ENCODE peak calls at places on chromosomes 5 and 9, in five cellular contexts. G, Z, T, H and N are unnamed samples.

GRCh38 chr5:116137544-116138378 is 52.9 kb downstream of the COMMD10 start:
- DNase-seq in G (peak), Z (peak), T (no peak), H (peak), N (no peak)

GRCh38 chr5:71767661-71768060 is 48.6 kb downstream of the CARTPT start:
- DNase-seq in G (no peak), Z (no peak), T (no peak), H (no peak), N (no peak)

GRCh38 chr5:171162602-171163001 is 146.4 kb upstream of the TLX3 start:
- DNase-seq in G (peak), Z (peak), T (peak), H (peak), N (peak)

GRCh38 chr9:115717298-115717697 is 436.3 kb upstream of the PAPPA start:
- DNase-seq in G (no peak), Z (no peak), T (no peak), H (no peak), N (no peak)

GRCh38 chr5:155004138-155004744 is 9.3 kb upstream of the KIF4B start:
- DNase-seq in G (peak), Z (peak), T (no peak), H (peak), N (peak)

GRCh38 chr9:38342096-38342495 is 50.4 kb upstream of the ALDH1B1 start:
- DNase-seq in G (no peak), Z (no peak), T (no peak), H (no peak), N (no peak)

GRCh38 chr9:122370303-122370702 is 521 bp upstream of the PTGS1 start:
- DNase-seq in G (no peak), Z (no peak), T (no peak), H (peak), N (no peak)

GRCh38 chr9:72633966-72634365 is 112.6 kb downstream of the TMC1 start:
- DNase-seq in G (peak), Z (no peak), T (no peak), H (no peak), N (no peak)

DNA sequence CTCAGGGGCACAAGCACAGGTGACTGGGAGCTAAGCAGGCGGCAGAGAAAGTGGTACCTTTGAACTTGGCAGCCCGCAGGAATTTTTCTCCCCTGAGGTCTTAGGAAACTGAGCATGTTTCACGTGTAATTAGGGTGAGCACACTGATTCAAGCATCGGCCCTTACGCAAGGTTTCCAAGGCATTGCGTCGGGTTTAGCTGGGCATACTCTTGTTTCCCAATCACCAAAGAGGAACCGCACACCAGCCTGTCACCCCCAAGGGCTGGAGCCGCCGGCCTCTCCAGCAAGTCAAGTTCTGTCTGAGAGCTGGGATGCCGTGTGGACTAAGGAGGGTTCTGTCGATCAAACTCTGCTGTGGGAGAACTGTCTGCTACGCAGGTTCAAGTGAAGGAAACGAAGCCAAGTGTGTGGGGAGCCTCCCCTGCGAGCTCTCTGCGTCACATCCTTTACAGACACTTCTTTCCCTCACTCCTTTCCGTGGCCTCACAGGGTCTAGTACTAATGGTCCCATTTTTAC is 53.0 kb downstream of the ERGIC1 start:
- DNase-seq in G (no peak), Z (no peak), T (no peak), H (no peak), N (no peak)
- H3K9ac ChIP-seq in G (no peak), Z (no peak), T (no peak), H (no peak), N (no peak)

GRCh38 chr9:129462360-129462759 is 158.5 kb downstream of the C9orf50 start:
- DNase-seq in G (no peak), Z (no peak), T (no peak), H (no peak), N (no peak)
- H3K27ac ChIP-seq in G (peak), Z (no peak), T (no peak), H (no peak), N (no peak)

GRCh38 chr9:100190339-100190738 is 91.3 kb downstream of the INVS start:
- DNase-seq in G (no peak), Z (no peak), T (no peak), H (no peak), N (no peak)

GRCh38 chr9:100191264-100191663 is 92.2 kb downstream of the INVS start:
- DNase-seq in G (no peak), Z (no peak), T (no peak), H (no peak), N (no peak)

DNA sequence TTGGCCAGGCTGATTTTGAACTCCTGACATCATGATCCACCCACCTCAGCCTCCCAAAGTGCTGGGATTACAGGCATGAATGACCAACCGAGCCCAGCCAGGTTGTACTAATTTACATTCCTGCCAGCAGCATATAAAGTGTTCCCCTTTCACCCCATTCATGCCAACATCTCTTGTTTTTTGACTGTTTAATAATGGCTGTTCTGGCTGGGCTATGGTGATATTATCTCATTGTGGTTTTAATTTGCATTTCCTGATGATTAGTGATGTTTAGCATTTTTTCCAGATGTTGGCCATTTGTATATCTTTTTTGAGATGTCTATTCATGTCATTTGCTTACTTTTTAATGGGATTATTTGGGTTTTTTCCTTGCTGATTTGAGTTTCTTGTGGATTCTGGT is 87.3 kb downstream of the INVS start:
- DNase-seq in G (no peak), Z (no peak), T (no peak), H (no peak), N (no peak)
- H2AFZ ChIP-seq in G (no peak), Z (no peak), T (no peak), H (no peak), N (no peak)

DNA sequence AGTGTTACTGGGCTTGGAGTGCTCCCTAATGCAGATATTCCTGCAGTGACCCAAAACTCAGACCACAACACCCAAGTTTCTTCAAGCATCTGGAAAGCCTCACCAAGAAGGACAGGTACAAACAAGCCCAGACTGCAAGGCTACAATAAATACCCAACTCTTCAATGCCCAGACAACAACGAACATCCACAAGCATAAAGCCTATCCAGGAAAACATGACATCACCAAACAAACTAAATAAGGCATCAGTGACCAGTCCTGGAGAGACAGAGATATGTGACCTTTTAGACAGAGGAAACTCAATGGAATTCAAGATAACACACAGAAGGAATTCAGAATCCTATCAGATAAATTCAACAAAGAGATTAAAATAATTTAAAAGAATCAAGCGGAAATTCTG is 605.6 kb downstream of the PDE4D start:
- DNase-seq in G (no peak), Z (no peak), T (no peak), H (no peak), N (no peak)
- H3K9ac ChIP-seq in G (no peak), Z (no peak), T (no peak), H (no peak), N (no peak)

DNA sequence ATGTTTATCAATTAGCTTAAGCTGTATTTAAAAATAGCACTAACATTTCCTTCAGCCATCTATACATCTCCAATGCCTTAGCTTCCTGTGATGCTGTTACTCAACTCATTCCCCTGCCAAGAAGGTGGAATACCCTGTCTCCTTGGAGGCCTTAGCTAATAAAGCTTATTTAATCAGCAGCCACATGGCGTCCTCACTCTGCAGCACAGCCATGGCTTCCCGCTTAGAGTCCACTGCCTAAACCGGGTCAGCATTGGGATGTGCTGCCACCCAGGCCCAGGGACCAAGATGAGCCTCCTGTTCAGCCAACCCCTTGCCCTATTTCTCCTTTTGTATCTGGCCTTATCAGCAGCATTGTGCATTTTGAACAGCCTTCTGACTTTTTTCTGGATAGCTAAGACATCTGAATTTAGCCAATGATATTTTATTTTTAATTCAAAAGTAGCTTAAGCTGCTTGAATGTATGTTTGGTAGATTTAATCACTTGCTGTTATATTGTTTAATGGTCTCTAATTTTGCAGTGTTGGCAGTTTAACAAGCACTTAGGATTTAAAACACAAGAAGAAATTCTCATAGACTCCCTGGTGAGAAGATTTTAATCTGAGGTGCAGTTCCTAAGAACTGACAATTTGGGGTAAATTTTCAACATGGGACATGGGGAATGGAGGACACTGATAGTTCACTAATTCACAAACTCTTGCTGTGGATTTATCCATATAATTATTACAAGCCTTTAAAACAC is 113.0 kb downstream of the RPS23 start:
- DNase-seq in G (no peak), Z (no peak), T (no peak), H (no peak), N (no peak)
- H3K27ac ChIP-seq in G (no peak), Z (peak), T (no peak), H (no peak), N (peak)

DNA sequence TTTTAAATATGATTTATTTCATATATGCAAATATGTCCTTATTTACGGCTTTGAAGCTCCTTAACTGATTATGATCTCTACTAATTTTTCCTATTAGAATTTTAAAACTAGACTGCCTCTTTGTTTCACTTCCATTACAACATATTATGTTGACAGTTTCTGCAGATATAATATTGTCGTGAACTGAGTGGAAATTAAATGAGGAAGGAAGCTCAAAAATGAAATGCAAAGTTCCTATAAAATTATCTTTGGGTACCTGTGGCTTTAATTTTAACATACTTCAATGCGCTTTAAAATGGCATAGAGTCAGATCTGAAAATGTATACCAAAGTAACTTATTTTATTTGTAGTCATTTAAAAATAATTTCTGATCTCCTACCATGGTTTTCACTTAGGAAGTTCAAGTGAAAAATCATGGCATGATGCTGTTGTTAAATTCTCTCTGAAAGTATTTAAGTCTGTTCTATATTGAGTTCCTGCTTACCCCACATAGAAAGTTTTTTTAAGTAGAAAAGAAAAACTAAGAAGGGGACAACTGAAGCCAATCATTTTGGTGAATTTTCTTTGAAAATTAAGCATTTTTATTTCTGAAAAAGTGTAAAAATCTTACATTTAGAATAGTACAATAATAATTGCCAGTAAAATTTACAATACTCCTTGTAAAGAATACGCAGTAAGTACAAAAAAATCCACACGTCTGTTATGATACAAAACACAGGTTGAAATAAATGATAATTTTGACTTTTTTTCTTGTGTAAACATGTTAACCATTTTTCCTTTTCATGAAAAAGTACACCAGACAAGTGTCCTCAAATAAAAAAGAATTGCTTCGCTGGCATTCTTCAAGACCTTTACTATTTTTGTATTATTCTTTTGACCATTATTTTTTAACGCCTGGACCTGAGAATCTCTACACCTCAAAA is 2.6 kb downstream of the FOXD1 start:
- DNase-seq in G (no peak), Z (no peak), T (no peak), H (no peak), N (no peak)
- H2AFZ ChIP-seq in G (no peak), Z (no peak), T (no peak), H (peak), N (no peak)

GRCh38 chr9:108296056-108296455 is 559.7 kb downstream of the ACTL7B start:
- DNase-seq in G (no peak), Z (no peak), T (no peak), H (no peak), N (no peak)
- H3K9ac ChIP-seq in G (no peak), Z (no peak), T (no peak), H (no peak), N (no peak)